ENCODE peak calls at places on chromosome 6, in seven cellular contexts. X, V, Z, T, C, Q and U are unnamed samples.

GRCh38 chr6:87155920-87156600 is 695 bp downstream of the ZNF292 start:
- DNase-seq in T (peak), C (peak), X (peak), V (peak), Q (peak), Z (no peak), U (peak)

GRCh38 chr6:3740551-3741476 is 10.7 kb downstream of the PXDC1 start:
- DNase-seq in X (no peak), T (no peak), Q (no peak), Z (no peak), V (no peak), C (no peak), U (no peak)

GRCh38 chr6:89079611-89080213 is 839 bp upstream of the PNRC1 start:
- DNase-seq in Q (peak), V (peak), T (peak), C (peak), X (peak), Z (no peak), U (peak)

GRCh38 chr6:33630014-33630413 is 8.9 kb downstream of the ITPR3 start:
- DNase-seq in C (no peak), X (no peak), V (no peak), Q (no peak), T (no peak), Z (no peak), U (no peak)

GRCh38 chr6:151247510-151247909 is 7.7 kb downstream of the AKAP12 start:
- DNase-seq in Z (no peak), T (no peak), Q (no peak), X (no peak), V (no peak), C (no peak), U (no peak)

GRCh38 chr6:113211185-113211584 is 646.0 kb upstream of the MARCKS start:
- DNase-seq in Q (peak), C (no peak), Z (no peak), V (no peak), T (no peak), X (no peak), U (no peak)

GRCh38 chr6:140320799-140321099 is 946.3 kb upstream of the CITED2 start:
- DNase-seq in V (no peak), C (no peak), X (no peak), Q (no peak), T (no peak), Z (no peak), U (no peak)

GRCh38 chr6:45543298-45544235 is 165.8 kb upstream of the SUPT3H start:
- DNase-seq in Q (no peak), X (no peak), V (no peak), Z (no peak), C (no peak), T (peak), U (peak)

GRCh38 chr6:83169511-83169910 is 23.6 kb downstream of the PGM3 start:
- DNase-seq in V (no peak), Q (no peak), X (no peak), C (no peak), T (no peak), Z (no peak), U (no peak)

GRCh38 chr6:104710543-104711335 is 149.0 kb downstream of the HACE1 start:
- DNase-seq in Z (no peak), T (no peak), C (no peak), X (no peak), Q (no peak), V (no peak), U (peak)

GRCh38 chr6:5590187-5590586 is 328.9 kb downstream of the FARS2 start:
- DNase-seq in C (no peak), V (no peak), X (no peak), Z (no peak), Q (no peak), T (no peak), U (no peak)

GRCh38 chr6:128508588-128509296 is 11.7 kb downstream of the PTPRK start:
- DNase-seq in Z (peak), V (peak), Q (no peak), T (peak), X (no peak), C (no peak), U (peak)

GRCh38 chr6:47727391-47727790 is 29.0 kb downstream of the ADGRF4 start:
- DNase-seq in T (no peak), Z (no peak), C (no peak), V (no peak), Q (no peak), X (no peak), U (no peak)

GRCh38 chr6:122558027-122558426 is 52.2 kb upstream of the PKIB start:
- DNase-seq in X (no peak), V (no peak), T (no peak), Z (no peak), Q (no peak), C (no peak), U (no peak)

GRCh38 chr6:144467921-144468320 is 182.8 kb downstream of the UTRN start:
- DNase-seq in C (no peak), T (no peak), Z (no peak), Q (peak), V (no peak), X (peak), U (no peak)

GRCh38 chr6:111011360-111012142 is 29.7 kb downstream of the RPF2 start:
- DNase-seq in C (peak), V (peak), X (peak), Q (peak), Z (peak), T (peak), U (peak)

GRCh38 chr6:7313505-7314165 is 636 bp upstream of the SSR1 start:
- DNase-seq in T (no peak), V (no peak), C (no peak), Z (no peak), X (no peak), Q (no peak), U (peak)

GRCh38 chr6:91081452-91082067 is 494.7 kb upstream of the MAP3K7 start:
- DNase-seq in V (peak), Z (peak), Q (peak), T (peak), X (peak), C (peak), U (peak)

GRCh38 chr6:116572162-116572561 is 858 bp downstream of the RWDD1 start:
- DNase-seq in X (peak), V (peak), Q (no peak), Z (no peak), C (peak), T (peak), U (no peak)

GRCh38 chr6:24823185-24823584 is 24.5 kb upstream of the ARMH2 start:
- DNase-seq in V (no peak), Z (no peak), C (no peak), T (no peak), X (no peak), Q (no peak), U (no peak)

GRCh38 chr6:154139894-154140293 is 100.9 kb downstream of the OPRM1 start:
- DNase-seq in Z (no peak), Q (no peak), V (no peak), T (no peak), C (no peak), X (no peak), U (no peak)

GRCh38 chr6:128367437-128367836 is 153.0 kb downstream of the PTPRK start:
- DNase-seq in T (no peak), Q (no peak), Z (no peak), C (no peak), V (no peak), X (no peak), U (peak)

GRCh38 chr6:158231551-158232444 is 63.6 kb downstream of the GTF2H5 start:
- DNase-seq in X (peak), C (peak), V (peak), Z (no peak), T (peak), Q (peak), U (peak)

GRCh38 chr6:115908906-115909559 is 151.7 kb downstream of the FRK start:
- DNase-seq in C (no peak), X (no peak), T (no peak), Q (no peak), Z (no peak), V (no peak), U (no peak)

GRCh38 chr6:1624071-1624847 is 14.5 kb downstream of the FOXC1 start:
- DNase-seq in C (no peak), V (peak), T (no peak), Z (no peak), X (peak), Q (peak), U (no peak)

GRCh38 chr6:43457643-43458042 is 2.3 kb upstream of the DLK2 start:
- DNase-seq in X (no peak), V (peak), Z (no peak), T (no peak), C (no peak), Q (no peak), U (peak)

GRCh38 chr6:9647599-9647998 is 767.3 kb downstream of the TFAP2A start:
- DNase-seq in Z (no peak), X (no peak), Q (no peak), V (no peak), C (no peak), T (peak), U (no peak)

GRCh38 chr6:22036267-22036666 is 260.6 kb downstream of the PRL start:
- DNase-seq in Q (peak), X (peak), Z (peak), V (peak), T (no peak), C (no peak), U (peak)

GRCh38 chr6:129657433-129657832 is 52.5 kb downstream of the ARHGAP18 start:
- DNase-seq in X (no peak), Q (no peak), V (no peak), T (no peak), Z (no peak), C (no peak), U (no peak)

GRCh38 chr6:13395272-13396237 is 67.2 kb upstream of the TBC1D7 start:
- DNase-seq in Z (no peak), Q (no peak), X (no peak), C (no peak), T (peak), V (peak), U (peak)

GRCh38 chr6:45959534-45960195 is 56.0 kb downstream of the CLIC5 start:
- DNase-seq in Z (no peak), X (no peak), Q (no peak), C (no peak), T (peak), V (peak), U (peak)

GRCh38 chr6:138546733-138547185 is 47.5 kb upstream of the NHSL1 start:
- DNase-seq in Z (no peak), C (no peak), Q (no peak), T (peak), X (no peak), V (peak), U (peak)

GRCh38 chr6:84426002-84426705 is 198.7 kb upstream of the CEP162 start:
- DNase-seq in Z (no peak), C (no peak), V (no peak), Q (no peak), T (no peak), X (peak), U (no peak)

DNA sequence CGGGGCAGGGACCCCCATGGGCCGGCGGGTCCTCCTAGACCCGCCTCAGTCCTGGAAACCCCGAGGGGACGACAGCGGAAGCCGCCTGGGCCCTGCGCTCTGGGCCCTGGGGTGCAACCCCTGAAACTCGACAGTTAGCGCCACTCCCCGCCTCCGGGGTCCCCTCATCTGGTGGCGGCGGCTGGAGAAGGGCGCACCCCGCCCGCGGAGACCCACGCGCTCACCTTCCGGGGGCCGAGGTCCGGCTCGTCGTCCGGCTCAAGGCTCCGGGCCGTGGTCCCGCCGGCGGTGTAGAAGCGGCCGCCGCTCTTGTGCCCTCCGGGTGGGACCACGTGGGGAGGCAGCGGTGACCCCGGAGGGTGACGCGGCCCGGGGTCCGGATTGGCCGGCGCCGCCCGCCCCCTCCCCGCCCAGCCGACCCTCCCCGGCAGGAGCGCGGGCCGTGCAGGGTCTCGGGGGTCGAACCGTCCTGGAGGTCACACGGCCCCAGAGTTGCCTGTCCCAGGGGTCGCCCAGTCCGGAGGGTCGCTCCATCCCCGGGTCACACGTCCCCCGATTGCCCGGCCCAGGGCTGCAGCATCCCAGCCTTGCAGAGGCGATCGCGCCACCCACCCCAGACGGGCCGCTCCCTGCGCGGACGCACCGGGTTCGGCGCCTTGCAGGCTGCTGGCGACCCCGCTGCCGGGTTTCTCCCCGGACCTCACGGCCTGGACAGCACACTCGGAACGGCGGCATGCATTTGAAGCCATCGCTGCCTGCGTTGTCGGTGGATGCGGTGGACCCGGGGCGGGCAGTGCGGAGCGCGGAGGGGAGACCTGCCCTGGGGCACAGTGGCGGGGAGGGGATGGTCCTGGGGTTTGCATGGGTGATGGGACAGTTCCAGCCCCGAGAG is 22.4 kb upstream of the FRMD1 start:
- DNase-seq in X (no peak), T (no peak), Q (peak), V (no peak), Z (no peak), C (no peak), U (no peak)
- TF ChIP-seq EZH2 in X (no peak), T (peak), Q (no peak), V (no peak), Z (no peak), C (no peak), U (no peak)

GRCh38 chr6:27894839-27895762 is 17.1 kb downstream of the OR2B2 start:
- DNase-seq in V (peak), Q (peak), T (peak), Z (peak), C (peak), X (peak), U (peak)
- TF ChIP-seq EZH2phosphoT487 in V (no peak), Q (no peak), T (no peak), Z (no peak), C (no peak), X (no peak), U (no peak)

GRCh38 chr6:56940463-56940862 is 14.4 kb upstream of the BEND6 start:
- DNase-seq in V (no peak), X (no peak), C (no peak), Q (no peak), T (no peak), Z (no peak), U (no peak)
- TF ChIP-seq EZH2 in V (no peak), X (no peak), C (no peak), Q (no peak), T (no peak), Z (no peak), U (no peak)

GRCh38 chr6:156557269-156557885 is 219.8 kb upstream of the ARID1B start:
- DNase-seq in T (peak), C (no peak), Z (no peak), V (peak), Q (peak), X (peak), U (peak)
- TF ChIP-seq EZH2phosphoT487 in T (no peak), C (no peak), Z (no peak), V (no peak), Q (no peak), X (no peak), U (no peak)